ENCODE peak calls at places on chromosomes 7 and 10, in five cellular contexts. W is T-helper 2 cell; H is stimulated activated CD8-positive, alpha-beta memory T cell treated with anti-CD3 and anti-CD28 coated beads, Interleukin-15, amount 100 ng/mL, for 48 hours; Q is stimulated activated CD4-positive, alpha-beta T cell treated with anti-CD3 and anti-CD28 coated beads, Interleukin-1b, Interleukin-23, amount 100 ng/mL, for 1 hour; S is frontal cortex. A is an unnamed sample.

GRCh38 chr10:61547297-61547696 is 94.1 kb upstream of the TMEM26 start:
- DNase-seq in S (no peak), W (no peak), H (no peak), Q (no peak), A (no peak)

GRCh38 chr7:126079581-126079980 is 1150.0 kb upstream of the POT1 start:
- DNase-seq in H (no peak), Q (no peak), S (no peak), W (no peak), A (no peak)

GRCh38 chr7:134347567-134347966 is 30.8 kb upstream of the SLC35B4 start:
- DNase-seq in S (no peak), W (no peak), H (no peak), Q (no peak), A (no peak)

GRCh38 chr10:68469838-68470237 is 1.9 kb downstream of the DNA2 start:
- DNase-seq in H (no peak), S (no peak), W (no peak), Q (no peak), A (no peak)

GRCh38 chr7:276230-276835 is 13.6 kb upstream of the FOXL3 start:
- DNase-seq in Q (no peak), S (no peak), H (no peak), W (no peak), A (no peak)

GRCh38 chr10:132743925-132744490 is 41.9 kb downstream of the NKX6-2 start:
- DNase-seq in W (no peak), S (no peak), Q (no peak), H (no peak), A (no peak)

GRCh38 chr7:13092708-13093005 is 405.2 kb downstream of the ARL4A start:
- DNase-seq in S (no peak), H (no peak), W (no peak), Q (no peak), A (no peak)

GRCh38 chr10:52004342-52004949 is 305.1 kb upstream of the CSTF2T start:
- DNase-seq in S (peak), Q (no peak), H (no peak), W (peak), A (no peak)

GRCh38 chr7:25034136-25034535 is 54.2 kb upstream of the OSBPL3 start:
- DNase-seq in Q (no peak), H (no peak), S (no peak), W (no peak), A (no peak)

GRCh38 chr10:100359529-100360150 is 12.6 kb downstream of the SCD start:
- DNase-seq in H (no peak), S (no peak), W (no peak), Q (no peak), A (no peak)

GRCh38 chr7:151426486-151426905 is 13.4 kb downstream of the CRYGN start:
- DNase-seq in S (peak), Q (no peak), H (no peak), W (no peak), A (no peak)

GRCh38 chr10:125734823-125735222 is 15.3 kb downstream of the EDRF1 start:
- DNase-seq in S (no peak), Q (no peak), H (no peak), W (no peak), A (no peak)

GRCh38 chr10:124686707-124687376 is 57.3 kb downstream of the FAM53B start:
- DNase-seq in Q (no peak), W (no peak), S (no peak), H (no peak), A (no peak)

GRCh38 chr7:141511370-141512335 is 39.6 kb upstream of the AGK start:
- DNase-seq in Q (no peak), H (no peak), S (peak), W (no peak), A (no peak)

GRCh38 chr10:34116220-34116623 is 698.9 kb downstream of the PARD3 start:
- DNase-seq in W (no peak), H (no peak), Q (no peak), S (no peak), A (no peak)

GRCh38 chr10:95333997-95334792 is 43.4 kb upstream of the PDLIM1 start:
- DNase-seq in H (no peak), S (peak), Q (no peak), W (no peak), A (no peak)

GRCh38 chr10:69629897-69630650 is at the start of gene FAM241B:
- DNase-seq in H (peak), Q (peak), S (peak), W (peak), A (peak)

GRCh38 chr7:138170959-138171703 is 94.9 kb downstream of the AKR1D1 start:
- DNase-seq in H (no peak), S (no peak), W (peak), Q (no peak), A (no peak)

GRCh38 chr10:118835682-118836326 is 81.0 kb upstream of the CACUL1 start:
- DNase-seq in Q (no peak), H (no peak), S (no peak), W (no peak), A (no peak)

GRCh38 chr7:94357076-94357475 is 37.6 kb upstream of the COL1A2 start:
- DNase-seq in S (no peak), H (no peak), Q (no peak), W (no peak), A (no peak)

GRCh38 chr10:47025540-47026300 is 114.5 kb downstream of the PTPN20 start:
- DNase-seq in H (no peak), S (no peak), W (no peak), Q (no peak), A (peak)

GRCh38 chr7:130732980-130733865 is 784 bp downstream of the KLF14 start:
- DNase-seq in W (peak), H (no peak), Q (no peak), S (no peak), A (peak)

GRCh38 chr7:20330797-20331230 is at the start of gene ITGB8:
- DNase-seq in W (no peak), H (no peak), S (no peak), Q (no peak), A (no peak)

GRCh38 chr7:55020481-55020871 is 1.7 kb downstream of the EGFR start:
- DNase-seq in S (no peak), H (no peak), W (no peak), Q (no peak), A (no peak)